ENCODE peak calls at places on chromosome 9, in five cellular contexts. V, M, C, Y and B are unnamed samples. For H3K4me1, the result is how much of the 10 kb centered on the place peaks cover.

GRCh38 chr9:136057236-136058151 is 37.6 kb downstream of the NACC2 start:
- DNase-seq in M (peak), V (no peak), C (no peak), Y (no peak), B (no peak)

GRCh38 chr9:116543731-116544400 is 143.2 kb upstream of the TRIM32 start:
- DNase-seq in Y (peak), V (no peak), C (no peak), M (no peak), B (no peak)

GRCh38 chr9:96450613-96451544 is 910 bp downstream of the HABP4 start:
- DNase-seq in M (peak), V (peak), Y (peak), C (peak), B (peak)

GRCh38 chr9:6788175-6789016 is 30.6 kb downstream of the KDM4C start:
- DNase-seq in M (no peak), Y (peak), C (no peak), V (no peak), B (no peak)

GRCh38 chr9:96875460-96876142 is 21.3 kb upstream of the ZNF782 start:
- DNase-seq in V (peak), Y (peak), M (peak), C (no peak), B (no peak)

GRCh38 chr9:36396985-36397384 is 3.1 kb downstream of the RNF38 start:
- DNase-seq in M (no peak), Y (peak), V (no peak), C (no peak), B (no peak)

GRCh38 chr9:108033976-108034964 is 544.7 kb upstream of the KLF4 start:
- DNase-seq in Y (peak), M (no peak), C (no peak), V (no peak), B (no peak)

GRCh38 chr9:78386746-78387145 is 89.8 kb downstream of the PSAT1 start:
- DNase-seq in C (no peak), V (no peak), M (no peak), Y (no peak), B (no peak)

GRCh38 chr9:21853414-21853813 is 51.0 kb downstream of the MTAP start:
- DNase-seq in M (no peak), Y (no peak), C (no peak), V (no peak), B (no peak)

GRCh38 chr9:33445389-33445881 is 2.0 kb downstream of the AQP3 start:
- DNase-seq in Y (no peak), V (peak), C (no peak), M (no peak), B (no peak)

GRCh38 chr9:98158071-98158791 is 34.2 kb downstream of the CORO2A start:
- DNase-seq in C (no peak), M (no peak), V (no peak), Y (no peak), B (no peak)

GRCh38 chr9:84000186-84000585 is 19.6 kb downstream of the RMI1 start:
- DNase-seq in Y (peak), V (no peak), M (no peak), C (no peak), B (no peak)

GRCh38 chr9:112048924-112049785 is 125.9 kb downstream of the SUSD1 start:
- DNase-seq in C (no peak), Y (peak), V (no peak), M (no peak), B (no peak)

GRCh38 chr9:87615547-87616148 is 110.3 kb upstream of the CTSL start:
- DNase-seq in Y (no peak), M (no peak), V (no peak), C (no peak), B (peak)

GRCh38 chr9:98251554-98251953 is 3.9 kb downstream of the TBC1D2 start:
- DNase-seq in M (no peak), V (no peak), C (no peak), Y (peak), B (peak)

GRCh38 chr9:16023466-16023865 is 470.6 kb downstream of the CCDC171 start:
- DNase-seq in M (no peak), C (no peak), V (no peak), Y (peak), B (no peak)

GRCh38 chr9:20865357-20865756 is 166.1 kb downstream of the HACD4 start:
- DNase-seq in M (no peak), C (no peak), Y (no peak), V (no peak), B (no peak)

GRCh38 chr9:119234636-119235035 is 134.6 kb downstream of the BRINP1 start:
- DNase-seq in V (no peak), Y (peak), M (no peak), C (no peak), B (no peak)

GRCh38 chr9:14399736-14400657 is 86.1 kb upstream of the NFIB start:
- DNase-seq in C (no peak), Y (no peak), V (no peak), M (no peak), B (no peak)

GRCh38 chr9:86075132-86075807 is 24.1 kb downstream of the GOLM1 start:
- DNase-seq in C (no peak), M (no peak), Y (no peak), V (no peak), B (no peak)

GRCh38 chr9:104864675-104865104 is 63.3 kb downstream of the ABCA1 start:
- DNase-seq in M (peak), C (no peak), Y (peak), V (no peak), B (peak)

GRCh38 chr9:126372716-126373115 is 46.1 kb downstream of the MVB12B start:
- DNase-seq in M (no peak), V (no peak), C (no peak), Y (no peak), B (peak)

GRCh38 chr9:33202552-33203300 is 35.6 kb upstream of the B4GALT1 start:
- DNase-seq in V (peak), C (no peak), M (no peak), Y (peak), B (no peak)

GRCh38 chr9:129936222-129936621 is 101.0 kb downstream of the USP20 start:
- DNase-seq in Y (no peak), M (peak), V (no peak), C (no peak), B (no peak)

DNA sequence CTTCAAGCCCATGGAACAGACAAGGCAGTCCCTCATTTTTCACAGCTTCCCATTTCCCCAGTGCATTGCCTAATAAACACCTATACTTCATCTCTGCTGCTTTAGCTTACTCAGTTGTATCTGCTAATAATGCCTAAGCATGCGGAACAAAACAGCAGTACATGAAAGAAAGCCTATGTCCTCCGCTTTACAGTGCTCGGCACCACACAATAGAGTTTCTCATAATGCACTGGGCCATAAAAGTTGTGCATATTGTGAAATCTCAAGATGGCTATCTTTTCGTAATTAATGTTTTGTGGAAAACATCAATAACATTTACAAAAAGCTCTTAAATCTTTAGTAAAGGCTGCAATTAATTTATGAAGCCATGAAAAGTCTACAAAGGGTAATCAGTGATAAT is 69.3 kb downstream of the DENND1A start:
- DNase-seq in M (no peak), C (no peak), Y (no peak), V (no peak), B (no peak)
- H3K4me1 ChIP-seq in M (under half), C (under half), Y (under half), V (under half), B (under half)

DNA sequence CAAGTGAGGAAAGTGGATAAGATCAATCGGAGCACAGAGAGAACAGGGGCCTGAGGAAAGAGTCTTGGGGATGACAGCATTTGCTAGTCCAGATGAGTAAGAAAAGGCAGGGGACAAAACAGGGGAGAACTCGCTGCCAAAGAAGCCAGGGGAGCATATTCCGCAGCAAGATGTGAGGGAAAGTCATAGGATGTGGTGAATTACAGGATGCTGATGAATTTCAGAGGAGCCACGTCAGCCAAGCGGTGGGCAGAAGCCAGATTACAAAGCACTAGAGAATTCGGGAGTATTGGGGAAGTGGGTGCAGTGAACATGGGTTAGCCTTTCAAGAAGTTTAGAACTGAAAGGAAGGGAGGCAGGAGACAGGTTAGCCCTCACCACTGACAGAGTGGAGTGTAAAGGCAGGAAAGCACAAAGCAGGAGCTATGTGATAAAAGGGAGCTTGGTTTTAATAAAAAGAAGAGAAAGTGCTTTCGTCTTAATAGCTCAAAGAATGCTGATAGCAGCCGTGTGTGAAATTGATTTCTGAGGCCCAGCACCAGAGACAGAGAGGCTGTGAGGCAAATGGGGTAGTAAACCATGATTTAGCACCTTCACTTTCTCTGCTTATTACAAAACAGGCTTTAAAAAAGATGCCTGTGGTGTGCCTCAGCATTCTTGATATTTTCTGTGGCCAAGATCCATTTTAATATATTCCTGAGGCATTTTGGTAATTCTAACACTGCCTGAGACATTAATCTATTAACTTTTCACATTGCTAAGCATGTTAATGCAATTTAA is 16.8 kb downstream of the ADAMTSL1 start:
- DNase-seq in M (no peak), V (no peak), Y (peak), C (peak), B (peak)
- H3K4me1 ChIP-seq in M (under half), V (under half), Y (half or more), C (under half), B (under half)

GRCh38 chr9:113596616-113597320 is 133.2 kb downstream of the RGS3 start:
- DNase-seq in V (no peak), Y (no peak), C (no peak), M (no peak), B (no peak)
- H3K4me1 ChIP-seq in V (under half), Y (under half), C (half or more), M (under half), B (under half)

GRCh38 chr9:2231831-2232230 is 216.7 kb downstream of the SMARCA2 start:
- DNase-seq in V (no peak), M (no peak), C (no peak), Y (peak), B (no peak)
- H3K4me1 ChIP-seq in V (under half), M (under half), C (under half), Y (under half), B (under half)

DNA sequence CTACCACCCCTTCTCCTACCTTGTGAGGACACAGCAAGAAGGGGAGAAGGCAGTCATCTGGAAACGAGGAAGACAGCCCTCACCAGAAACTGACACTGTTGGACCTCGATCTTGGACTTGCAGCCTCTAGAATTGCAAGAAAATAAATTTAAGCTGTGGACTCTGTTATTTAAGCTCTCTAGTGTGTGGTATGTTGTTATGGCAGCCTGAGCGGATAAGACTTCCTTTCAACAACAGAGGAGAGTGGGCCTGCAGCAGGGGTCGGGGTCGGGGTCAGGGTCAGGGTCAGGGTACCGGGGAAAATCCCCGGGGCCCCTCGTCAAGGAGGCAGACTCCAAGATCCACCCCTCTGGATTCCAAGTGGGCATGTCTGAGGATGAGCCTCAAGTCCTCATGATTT is 16.2 kb upstream of the ALDH1B1 start:
- DNase-seq in C (peak), V (no peak), Y (no peak), M (no peak), B (no peak)
- H3K4me1 ChIP-seq in C (under half), V (under half), Y (under half), M (under half), B (under half)

DNA sequence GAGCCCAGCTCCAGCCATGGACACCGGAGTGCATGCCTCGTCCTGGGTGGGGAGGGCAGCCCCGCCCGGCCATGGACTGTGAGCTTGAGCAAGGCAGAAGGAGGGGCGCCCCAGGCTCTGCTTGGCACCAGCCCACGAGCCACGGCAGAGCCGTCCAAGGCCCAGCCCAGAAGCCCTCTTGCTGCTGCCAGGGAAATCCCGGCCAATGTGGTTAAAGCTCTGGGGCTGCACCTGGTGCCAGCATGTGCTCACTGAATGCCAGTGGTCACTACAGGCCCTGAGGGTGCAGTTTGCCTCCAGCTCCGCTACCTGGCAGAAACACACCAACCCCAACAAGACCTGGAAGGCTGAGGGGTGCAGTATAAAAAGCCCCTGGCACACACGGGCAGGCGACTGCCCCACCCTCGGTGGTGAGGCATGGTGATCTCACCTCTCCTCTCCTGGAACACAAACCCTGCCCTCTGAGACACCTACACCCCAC is 11.8 kb downstream of the BRD3 start:
- DNase-seq in C (peak), Y (peak), M (peak), V (no peak), B (no peak)
- H3K4me1 ChIP-seq in C (under half), Y (under half), M (half or more), V (under half), B (under half)